ENCODE peak calls at places on chromosome 21, in seven cellular contexts. K is H54, N is posterior vena cava, J is left ventricle myocardium superior, F is AG04450, T is amygdala, L is osteocyte. P is an unnamed sample.

GRCh38 chr21:46375560-46376230 is 51.7 kb downstream of the PCNT start:
- DNase-seq in K (no peak), N (no peak), J (peak), F (no peak), T (no peak), L (no peak), P (no peak)

GRCh38 chr21:41160036-41160435 is 7.9 kb upstream of the BACE2 start:
- DNase-seq in K (no peak), N (no peak), J (no peak), F (no peak), T (no peak), L (no peak), P (no peak)

GRCh38 chr21:46000182-46000730 is 18.7 kb downstream of the COL6A1 start:
- DNase-seq in K (no peak), N (peak), J (no peak), F (no peak), T (no peak), L (peak), P (no peak)

GRCh38 chr21:40769231-40769630 is 77.7 kb downstream of the DSCAM start:
- DNase-seq in K (no peak), N (no peak), J (no peak), F (no peak), T (no peak), L (no peak), P (no peak)

GRCh38 chr21:26130249-26130896 is 40.2 kb downstream of the APP start:
- DNase-seq in K (no peak), N (no peak), J (no peak), F (no peak), T (no peak), L (no peak), P (no peak)

GRCh38 chr21:42703173-42703908 is 49.9 kb downstream of the PDE9A start:
- DNase-seq in K (no peak), N (no peak), J (no peak), F (no peak), T (no peak), L (no peak), P (no peak)

GRCh38 chr21:44082648-44083436 is 24.4 kb upstream of the PWP2 start:
- DNase-seq in K (no peak), N (peak), J (no peak), F (no peak), T (no peak), L (no peak), P (no peak)

GRCh38 chr21:41507521-41508414 is at the start of gene TMPRSS2:
- DNase-seq in K (no peak), N (no peak), J (no peak), F (no peak), T (no peak), L (no peak), P (peak)

GRCh38 chr21:45410151-45410864 is 5.3 kb downstream of the COL18A1 start:
- DNase-seq in K (no peak), N (peak), J (peak), F (no peak), T (no peak), L (no peak), P (no peak)

GRCh38 chr21:29947119-29947518 is 7.3 kb upstream of the GRIK1 start:
- DNase-seq in K (no peak), N (no peak), J (no peak), F (no peak), T (no peak), L (no peak), P (no peak)

GRCh38 chr21:18764720-18765119 is 361.1 kb upstream of the TMPRSS15 start:
- DNase-seq in K (no peak), N (no peak), J (no peak), F (no peak), T (no peak), L (no peak), P (no peak)

GRCh38 chr21:29496337-29496736 is 197.6 kb downstream of the BACH1 start:
- DNase-seq in K (no peak), N (no peak), J (no peak), F (no peak), T (no peak), L (no peak), P (no peak)

GRCh38 chr21:28746166-28746565 is 246.5 kb downstream of the LTN1 start:
- DNase-seq in K (no peak), N (no peak), J (no peak), F (no peak), T (no peak), L (no peak), P (no peak)

GRCh38 chr21:34523019-34523418 is 11.0 kb upstream of the KCNE1 start:
- DNase-seq in K (no peak), N (no peak), J (no peak), F (no peak), T (no peak), L (no peak), P (no peak)

GRCh38 chr21:20802631-20803260 is 195.5 kb upstream of the NCAM2 start:
- DNase-seq in K (no peak), N (no peak), J (no peak), F (no peak), T (peak), L (no peak), P (peak)

GRCh38 chr21:29523646-29524045 is 224.9 kb downstream of the BACH1 start:
- DNase-seq in K (no peak), N (no peak), J (no peak), F (no peak), T (no peak), L (no peak), P (no peak)

GRCh38 chr21:14383596-14384210 is 757 bp upstream of the HSPA13 start:
- DNase-seq in K (no peak), N (no peak), J (no peak), F (no peak), T (no peak), L (no peak), P (no peak)

GRCh38 chr21:44704636-44705001 is 6.8 kb downstream of the TSPEAR start:
- DNase-seq in K (no peak), N (peak), J (no peak), F (no peak), T (no peak), L (peak), P (no peak)

GRCh38 chr21:26881504-26882228 is 36.5 kb upstream of the ADAMTS1 start:
- DNase-seq in K (no peak), N (no peak), J (no peak), F (peak), T (no peak), L (no peak), P (no peak)

GRCh38 chr21:27190601-27191000 is 223.7 kb upstream of the ADAMTS5 start:
- DNase-seq in K (no peak), N (no peak), J (no peak), F (no peak), T (no peak), L (no peak), P (no peak)

GRCh38 chr21:42352433-42353095 is 1.8 kb upstream of the TFF2 start:
- DNase-seq in K (no peak), N (peak), J (no peak), F (no peak), T (no peak), L (no peak), P (no peak)

GRCh38 chr21:45974073-45975016 is 7.2 kb upstream of the COL6A1 start:
- DNase-seq in K (peak), N (peak), J (peak), F (no peak), T (no peak), L (peak), P (no peak)

GRCh38 chr21:32954353-32954752 is 71.4 kb upstream of the OLIG2 start:
- DNase-seq in K (no peak), N (no peak), J (no peak), F (no peak), T (no peak), L (no peak), P (no peak)

GRCh38 chr21:45595574-45596295 is 47.8 kb upstream of the PCBP3 start:
- DNase-seq in K (no peak), N (peak), J (no peak), F (no peak), T (no peak), L (no peak), P (no peak)

GRCh38 chr21:42513151-42513984 is at the start of gene SLC37A1:
- DNase-seq in K (no peak), N (no peak), J (peak), F (no peak), T (no peak), L (no peak), P (no peak)

GRCh38 chr21:33040215-33040614 is 14.5 kb downstream of the OLIG2 start:
- DNase-seq in K (no peak), N (no peak), J (no peak), F (no peak), T (no peak), L (no peak), P (no peak)

GRCh38 chr21:37071561-37072238 is 1.2 kb downstream of the PIGP start:
- DNase-seq in K (peak), N (peak), J (peak), F (no peak), T (no peak), L (no peak), P (peak)

GRCh38 chr21:38810826-38811164 is 5.1 kb downstream of the ETS2 start:
- DNase-seq in K (no peak), N (no peak), J (no peak), F (no peak), T (no peak), L (no peak), P (no peak)

GRCh38 chr21:15221799-15222386 is 157.1 kb upstream of the NRIP1 start:
- DNase-seq in K (peak), N (no peak), J (peak), F (peak), T (no peak), L (no peak), P (no peak)